ENCODE peak calls at places on chromosome 13, in five cellular contexts. R is tibial artery, Q is stomach, N is cardiac muscle cell, L is substantia nigra. A is an unnamed sample.

GRCh38 chr13:76820759-76821158 is 65.4 kb downstream of the KCTD12 start:
- DNase-seq in L (no peak), Q (no peak), R (peak), N (peak), A (no peak)

GRCh38 chr13:39876258-39876657 is 220.8 kb downstream of the COG6 start:
- DNase-seq in Q (no peak), N (peak), R (no peak), L (no peak), A (no peak)

GRCh38 chr13:78121459-78122348 is 203.1 kb upstream of the EDNRB start:
- DNase-seq in L (no peak), Q (peak), R (no peak), N (peak), A (peak)

GRCh38 chr13:112894673-112895481 is 74.1 kb upstream of the MCF2L start:
- DNase-seq in N (no peak), R (no peak), Q (no peak), L (no peak), A (no peak)

GRCh38 chr13:38685974-38686571 is 804 bp upstream of the FREM2 start:
- DNase-seq in L (peak), N (peak), Q (no peak), R (no peak), A (no peak)

GRCh38 chr13:101576977-101577376 is 124.5 kb downstream of the ITGBL1 start:
- DNase-seq in R (no peak), N (no peak), L (no peak), Q (no peak), A (no peak)

GRCh38 chr13:77291779-77292178 is 35.1 kb downstream of the MYCBP2 start:
- DNase-seq in N (no peak), R (no peak), Q (no peak), L (no peak), A (no peak)

GRCh38 chr13:45521292-45521691 is 56.6 kb downstream of the COG3 start:
- DNase-seq in N (peak), L (no peak), R (no peak), Q (no peak), A (no peak)

GRCh38 chr13:25213716-25214115 is 41.6 kb upstream of the AMER2 start:
- DNase-seq in L (no peak), Q (no peak), R (no peak), N (no peak), A (no peak)

GRCh38 chr13:32214073-32214472 is 101.1 kb downstream of the ZAR1L start:
- DNase-seq in L (no peak), Q (no peak), N (no peak), R (no peak), A (no peak)

GRCh38 chr13:19152403-19152802 is 29.2 kb downstream of the TUBA3C start:
- DNase-seq in N (no peak), R (no peak), L (no peak), Q (no peak), A (no peak)

GRCh38 chr13:75318138-75318833 is 163.7 kb downstream of the TBC1D4 start:
- DNase-seq in L (no peak), Q (no peak), N (no peak), R (no peak), A (no peak)
- H3K27ac ChIP-seq in L (no peak), Q (no peak), N (no peak), R (no peak), A (no peak)

DNA sequence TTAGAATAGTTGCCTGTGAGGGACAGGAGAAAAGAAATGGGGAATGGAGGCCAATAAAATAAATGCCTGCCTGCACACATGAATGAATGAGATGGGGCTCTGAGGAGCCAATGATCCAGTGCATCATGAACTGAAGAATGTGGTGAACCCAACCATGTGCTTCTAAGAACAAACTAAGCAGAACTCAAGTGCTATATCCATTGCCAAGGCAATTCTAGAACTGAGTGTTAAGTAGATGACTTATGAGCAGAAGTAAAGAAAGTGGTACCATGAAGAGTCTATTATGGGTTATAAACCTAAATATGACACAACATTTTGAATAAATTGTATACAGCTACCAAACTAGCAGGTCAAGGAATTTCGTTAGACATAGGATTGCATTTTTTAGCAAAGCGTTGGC is 186.1 kb downstream of the KATNAL1 start:
- DNase-seq in R (no peak), Q (no peak), N (no peak), L (no peak), A (no peak)
- H3K27ac ChIP-seq in R (no peak), Q (no peak), N (no peak), L (no peak), A (no peak)

GRCh38 chr13:95644611-95645052 is at the start of gene DZIP1:
- DNase-seq in Q (peak), N (peak), L (peak), R (peak), A (no peak)

GRCh38 chr13:95643471-95643813 is 1.1 kb downstream of the DZIP1 start:
- DNase-seq in R (no peak), L (no peak), Q (no peak), N (peak), A (no peak)

GRCh38 chr13:95641961-95642621 is 2.4 kb downstream of the DZIP1 start:
- DNase-seq in Q (peak), N (peak), R (peak), L (peak), A (no peak)

GRCh38 chr13:95643009-95643408 is 1.5 kb downstream of the DZIP1 start:
- DNase-seq in Q (no peak), R (no peak), N (no peak), L (no peak), A (no peak)

GRCh38 chr13:95643814-95644598 is 500 bp downstream of the DZIP1 start:
- DNase-seq in L (peak), R (no peak), N (peak), Q (no peak), A (no peak)
- H3K27ac ChIP-seq in L (peak), R (peak), N (peak), Q (peak), A (no peak)

DNA sequence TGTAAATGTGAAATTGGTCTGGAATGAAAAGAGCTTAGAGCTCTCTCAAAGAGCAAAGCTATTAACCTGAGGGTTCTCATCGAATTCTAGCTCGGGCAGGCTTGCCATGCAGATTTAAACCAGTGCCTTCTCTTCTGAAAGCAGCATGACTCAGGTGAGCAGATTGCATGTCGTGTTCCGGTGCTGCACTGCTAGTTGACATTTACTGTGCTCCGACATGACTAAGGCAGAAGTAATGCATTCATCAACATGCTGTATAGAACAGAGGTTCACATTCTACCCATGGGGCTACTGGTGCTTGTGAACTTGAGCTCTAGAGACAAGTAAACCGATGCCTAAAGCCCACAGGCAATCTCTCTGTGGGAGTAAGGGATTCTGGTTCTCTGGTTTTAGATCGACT is 947.7 kb downstream of the EFNB2 start:
- DNase-seq in Q (no peak), R (no peak), N (no peak), L (no peak), A (no peak)
- H3K27ac ChIP-seq in Q (no peak), R (no peak), N (no peak), L (no peak), A (no peak)

DNA sequence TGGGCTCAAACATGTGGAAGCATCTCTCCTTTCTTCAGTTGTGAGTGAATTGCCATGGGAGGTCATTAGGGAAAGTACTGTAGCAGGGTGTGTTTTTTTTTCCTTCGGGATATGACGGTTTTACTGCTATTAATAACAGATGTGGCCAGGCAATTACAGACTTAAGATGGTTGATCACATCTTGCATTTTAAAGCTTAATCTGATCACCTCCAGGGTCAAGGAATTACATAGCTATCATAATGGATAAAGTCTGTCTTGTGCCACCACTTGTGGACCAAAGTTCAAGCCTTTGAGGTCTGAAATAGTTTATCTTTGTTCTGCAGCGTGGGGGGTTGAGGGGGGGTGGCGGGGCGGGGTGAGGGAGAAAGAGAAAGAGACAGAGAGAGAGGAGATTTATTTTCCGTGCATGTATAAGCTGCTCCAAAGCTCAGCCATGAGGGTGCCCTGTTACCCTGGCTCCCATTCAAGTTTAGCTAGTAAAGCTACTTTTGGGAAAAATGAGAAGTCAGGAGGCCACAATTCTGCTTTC is 5.5 kb upstream of the SERP2 start:
- DNase-seq in R (no peak), Q (no peak), N (peak), L (no peak), A (no peak)
- H3K27ac ChIP-seq in R (no peak), Q (no peak), N (no peak), L (no peak), A (no peak)

GRCh38 chr13:104833221-104833620 is 1702.2 kb downstream of the EFNB2 start:
- DNase-seq in N (no peak), R (no peak), Q (no peak), L (no peak), A (no peak)

GRCh38 chr13:104831823-104832222 is 1703.6 kb downstream of the EFNB2 start:
- DNase-seq in N (no peak), L (no peak), R (no peak), Q (no peak), A (no peak)

GRCh38 chr13:104837756-104838155 is 1697.7 kb downstream of the EFNB2 start:
- DNase-seq in R (no peak), N (no peak), Q (no peak), L (no peak), A (no peak)

GRCh38 chr13:104832265-104832664 is 1703.2 kb downstream of the EFNB2 start:
- DNase-seq in R (no peak), L (no peak), N (no peak), Q (no peak), A (no peak)
- H3K27ac ChIP-seq in R (no peak), L (no peak), N (no peak), Q (no peak), A (no peak)

A was measured in CD4-positive, alpha-beta T cell.